ENCODE peak calls at places on chromosomes 6 and 20, in six cellular contexts. D, C, X, P, K and I are unnamed samples.

GRCh38 chr6:78062993-78063392 is 410.2 kb downstream of the MEI4 start:
- DNase-seq in P (no peak), C (no peak), K (no peak), D (no peak), X (no peak), I (no peak)

GRCh38 chr6:5295612-5296011 is 34.3 kb downstream of the FARS2 start:
- DNase-seq in P (no peak), D (no peak), K (no peak), X (peak; percentile 17), C (no peak), I (no peak)

GRCh38 chr20:33561981-33562601 is 72.2 kb downstream of the CBFA2T2 start:
- DNase-seq in P (no peak), K (peak; percentile 40), D (peak; percentile 94), X (peak; percentile 95), C (peak; percentile 93), I (no peak)

GRCh38 chr20:30286157-30286556 is 971.3 kb upstream of the DEFB115 start:
- DNase-seq in D (peak; percentile 17), P (no peak), C (no peak), X (no peak), K (no peak), I (no peak)

GRCh38 chr20:5996765-5997164 is 46.3 kb downstream of the MCM8 start:
- DNase-seq in D (no peak), X (no peak), C (no peak), P (no peak), K (no peak), I (peak; percentile 53)

GRCh38 chr20:25055711-25056492 is 2.0 kb downstream of the ACSS1 start:
- DNase-seq in K (no peak), X (no peak), P (no peak), C (no peak), D (peak; percentile 12), I (no peak)

GRCh38 chr6:133512410-133513016 is 271.4 kb downstream of the EYA4 start:
- DNase-seq in P (peak; percentile 51), D (peak; percentile 80), C (peak; percentile 62), X (peak; percentile 76), K (peak; percentile 39), I (peak; percentile 35)

GRCh38 chr6:163415176-163415619 is 680 bp downstream of the QKI start:
- DNase-seq in D (no peak), K (no peak), P (peak; percentile 20), C (peak; percentile 39), X (no peak), I (peak; percentile 27)

GRCh38 chr6:3619201-3619600 is 132.3 kb downstream of the PXDC1 start:
- DNase-seq in X (no peak), P (no peak), D (no peak), C (no peak), K (no peak), I (no peak)

GRCh38 chr6:36701401-36701991 is 3.9 kb downstream of the RAB44 start:
- DNase-seq in D (no peak), X (no peak), P (no peak), K (peak; percentile 70), C (no peak), I (no peak)

GRCh38 chr6:50185006-50185405 is 135.3 kb upstream of the DEFB112 start:
- DNase-seq in X (no peak), C (peak; percentile 4), D (no peak), P (no peak), K (peak; percentile 49), I (no peak)

GRCh38 chr6:15297895-15298590 is 52.2 kb downstream of the JARID2 start:
- DNase-seq in P (no peak), C (no peak), D (peak; percentile 73), K (no peak), X (peak; percentile 63), I (no peak)

GRCh38 chr20:46690219-46691111 is 1.2 kb upstream of the TP53RK start:
- DNase-seq in P (no peak), D (no peak), K (no peak), C (no peak), X (no peak), I (no peak)

GRCh38 chr6:91822581-91822980 is 1235.7 kb upstream of the MAP3K7 start:
- DNase-seq in D (no peak), K (no peak), P (no peak), C (no peak), X (peak; percentile 1), I (no peak)

GRCh38 chr6:23505021-23505420 is 621.0 kb upstream of the NRSN1 start:
- DNase-seq in C (no peak), D (peak; percentile 24), P (no peak), K (no peak), X (peak; percentile 14), I (no peak)

GRCh38 chr20:58138395-58138794 is 90.1 kb downstream of the ANKRD60 start:
- DNase-seq in C (no peak), X (no peak), D (no peak), K (peak; percentile 13), P (no peak), I (no peak)

GRCh38 chr20:57013741-57014140 is 252.7 kb downstream of the BMP7 start:
- DNase-seq in C (no peak), X (no peak), P (peak; percentile 10), D (no peak), K (peak; percentile 81), I (no peak)

GRCh38 chr20:56710577-56711465 is 81.7 kb downstream of the TFAP2C start:
- DNase-seq in P (no peak), K (no peak), D (no peak), X (no peak), C (no peak), I (no peak)

GRCh38 chr6:125392682-125393081 is 90.9 kb upstream of the HDDC2 start:
- DNase-seq in P (no peak), X (no peak), D (no peak), C (no peak), K (no peak), I (peak; percentile 9)

GRCh38 chr6:9484091-9484490 is 930.8 kb downstream of the TFAP2A start:
- DNase-seq in X (peak; percentile 65), D (peak; percentile 42), P (no peak), C (no peak), K (no peak), I (no peak)

GRCh38 chr20:48814633-48815032 is 13.2 kb downstream of the PREX1 start:
- DNase-seq in X (no peak), K (no peak), C (no peak), D (no peak), P (no peak), I (no peak)

GRCh38 chr20:3222635-3223600 is 13.6 kb downstream of the ITPA start:
- DNase-seq in C (peak; percentile 54), K (no peak), X (no peak), P (no peak), D (no peak), I (peak; percentile 83)

GRCh38 chr20:19737025-19737424 is 21.0 kb upstream of the RIN2 start:
- DNase-seq in P (no peak), K (no peak), C (no peak), X (peak; percentile 79), D (peak; percentile 70), I (no peak)

GRCh38 chr20:7723284-7723683 is 217.0 kb downstream of the HAO1 start:
- DNase-seq in C (no peak), X (peak; percentile 94), K (no peak), D (peak; percentile 83), P (no peak), I (no peak)

GRCh38 chr6:168440520-168441433 is at the start of gene SMOC2:
- DNase-seq in K (peak; percentile 51), P (no peak), C (no peak), D (peak; percentile 8), X (no peak), I (no peak)

GRCh38 chr6:147132889-147133288 is 71.3 kb upstream of the STXBP5 start:
- DNase-seq in C (no peak), X (peak; percentile 68), K (no peak), D (peak; percentile 72), P (no peak), I (no peak)

GRCh38 chr6:134714679-134715078 is 235.2 kb downstream of the ALDH8A1 start:
- DNase-seq in K (no peak), X (peak; percentile 40), C (no peak), P (no peak), D (peak; percentile 54), I (no peak)

GRCh38 chr6:91198588-91199255 is 611.9 kb upstream of the MAP3K7 start:
- DNase-seq in C (no peak), K (no peak), P (no peak), X (no peak), D (peak; percentile 4), I (no peak)

GRCh38 chr6:12328701-12329100 is 38.5 kb downstream of the EDN1 start:
- DNase-seq in P (no peak), C (no peak), K (no peak), X (no peak), D (no peak), I (no peak)

DNA sequence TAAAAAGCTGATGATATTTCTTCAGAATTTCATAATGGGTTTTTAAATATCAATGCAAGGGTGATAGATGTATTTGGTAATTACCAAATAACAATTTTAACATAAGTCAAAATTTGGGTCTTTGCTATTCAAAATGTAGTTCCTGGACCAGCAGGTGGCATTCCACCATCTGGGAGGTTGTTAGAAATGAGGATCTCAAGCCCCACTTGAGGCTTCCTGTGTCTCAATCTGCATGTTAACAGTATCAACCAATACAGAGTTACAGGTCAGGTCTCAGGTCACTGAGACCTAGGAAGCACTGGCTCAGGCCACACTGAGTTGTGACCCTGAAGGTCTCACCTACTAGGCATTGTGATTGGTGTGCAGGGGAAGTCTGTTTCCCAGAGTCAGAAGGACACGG is 57.2 kb upstream of the MTRF1L start:
- DNase-seq in X (no peak), C (no peak), K (no peak), D (no peak), P (no peak), I (no peak)
- TF ChIP-seq CTCF in X (peak; percentile 2), C (peak; percentile 29), K (peak; percentile 20), D (no peak), P (no peak), I (no peak)

GRCh38 chr20:31446084-31446819 is 5.8 kb downstream of the DEFB123 start:
- DNase-seq in D (no peak), X (no peak), P (no peak), K (no peak), C (no peak), I (no peak)
- TF ChIP-seq CTCF in D (no peak), X (no peak), P (no peak), K (no peak), C (no peak), I (no peak)

GRCh38 chr6:150517175-150517574 is 82.5 kb upstream of the PLEKHG1 start:
- DNase-seq in X (no peak), K (no peak), P (no peak), D (no peak), C (no peak), I (no peak)
- TF ChIP-seq CTCF in X (no peak), K (no peak), P (no peak), D (no peak), C (no peak), I (no peak)

DNA sequence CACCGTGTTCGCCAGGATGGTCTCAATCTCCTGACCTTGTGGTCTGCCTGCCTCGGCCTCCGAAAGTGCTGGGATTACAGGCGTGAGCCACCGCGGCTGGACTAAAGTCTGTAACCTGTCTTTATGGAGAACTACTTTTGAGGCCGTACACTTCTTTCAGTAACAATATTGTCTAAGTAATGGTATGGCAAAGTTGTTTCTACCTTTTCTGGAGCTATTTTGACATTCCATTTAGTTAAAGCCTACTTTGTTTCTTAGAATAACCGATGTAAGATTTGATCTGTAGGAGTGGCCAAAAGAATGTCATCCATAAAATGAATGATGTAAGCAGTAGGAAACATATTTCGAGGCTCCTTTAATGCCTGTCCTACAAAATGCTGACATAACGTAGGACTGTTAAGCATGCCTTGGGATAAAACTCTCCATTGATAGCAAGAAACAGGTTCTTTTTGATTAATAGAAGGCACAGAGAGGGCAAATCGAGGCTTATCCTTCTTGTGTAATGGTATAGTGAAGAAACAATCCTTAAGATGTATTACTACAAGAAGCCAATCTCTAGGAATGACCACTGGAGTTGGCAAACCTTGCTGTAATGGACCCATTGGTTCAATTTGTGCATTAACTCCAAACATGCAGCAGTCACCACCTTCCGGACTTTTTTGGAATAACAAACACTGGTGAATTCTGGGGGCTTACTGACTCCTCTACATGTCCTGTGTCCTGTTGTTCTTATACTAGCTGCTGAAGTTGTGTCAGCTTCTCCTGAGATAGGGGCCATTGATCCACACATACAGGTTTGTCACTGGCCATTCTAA is 35.9 kb downstream of the HLA-DRA start:
- DNase-seq in K (no peak), P (no peak), C (no peak), X (no peak), D (no peak), I (no peak)
- TF ChIP-seq CTCF in K (no peak), P (no peak), C (no peak), X (no peak), D (no peak), I (no peak)